ENCODE peak calls at places on chromosome 12, in four cellular contexts. One of them, this sample, is unnamed.

GRCh38 chr12:6914246-6914947 is at the start of gene ENO2:
- DNase-seq in H1: no peak
- DNase-seq in Peyer's patch: peak; percentile 76
- DNase-seq in heart left ventricle: peak; percentile 75
- DNase-seq in this sample: no peak

GRCh38 chr12:1801285-1801975 is 18.9 kb upstream of the LRTM2 start:
- DNase-seq in H1: no peak
- DNase-seq in Peyer's patch: peak; percentile 34
- DNase-seq in heart left ventricle: no peak
- DNase-seq in this sample: no peak

GRCh38 chr12:109900752-109901580 is 892 bp downstream of the TCHP start:
- DNase-seq in H1: no peak
- DNase-seq in Peyer's patch: no peak
- DNase-seq in heart left ventricle: no peak
- DNase-seq in this sample: no peak

GRCh38 chr12:90262261-90262660 is 553.6 kb upstream of the ATP2B1 start:
- DNase-seq in H1: no peak
- DNase-seq in Peyer's patch: no peak
- DNase-seq in heart left ventricle: no peak
- DNase-seq in this sample: no peak

GRCh38 chr12:2974560-2974971 is 15.4 kb downstream of the TEAD4 start:
- DNase-seq in H1: no peak
- DNase-seq in Peyer's patch: no peak
- DNase-seq in heart left ventricle: no peak
- DNase-seq in this sample: no peak

GRCh38 chr12:5396541-5396940 is 35.4 kb upstream of the NTF3 start:
- DNase-seq in H1: no peak
- DNase-seq in Peyer's patch: no peak
- DNase-seq in heart left ventricle: no peak
- DNase-seq in this sample: no peak

GRCh38 chr12:64236549-64236948 is 14.5 kb upstream of the KICS2 start:
- DNase-seq in H1: no peak
- DNase-seq in Peyer's patch: no peak
- DNase-seq in heart left ventricle: no peak
- DNase-seq in this sample: no peak

GRCh38 chr12:101455685-101456084 is 19.5 kb upstream of the SPIC start:
- DNase-seq in H1: no peak
- DNase-seq in Peyer's patch: no peak
- DNase-seq in heart left ventricle: no peak
- DNase-seq in this sample: no peak

GRCh38 chr12:85627584-85627983 is 208.6 kb downstream of the RASSF9 start:
- DNase-seq in H1: no peak
- DNase-seq in Peyer's patch: no peak
- DNase-seq in heart left ventricle: no peak
- DNase-seq in this sample: no peak

GRCh38 chr12:126782083-126782482 is 1484.9 kb upstream of the TMEM132C start:
- DNase-seq in H1: no peak
- DNase-seq in Peyer's patch: no peak
- DNase-seq in heart left ventricle: no peak
- DNase-seq in this sample: no peak

GRCh38 chr12:54360717-54361456 is 3.4 kb downstream of the GPR84 start:
- DNase-seq in H1: peak; percentile 66
- DNase-seq in Peyer's patch: peak; percentile 83
- DNase-seq in heart left ventricle: peak; percentile 60
- DNase-seq in this sample: no peak

GRCh38 chr12:106084048-106084671 is 54.6 kb downstream of the NUAK1 start:
- DNase-seq in H1: peak; percentile 57
- DNase-seq in Peyer's patch: no peak
- DNase-seq in heart left ventricle: no peak
- DNase-seq in this sample: no peak

GRCh38 chr12:87995581-87996178 is 33.5 kb downstream of the C12orf50 start:
- DNase-seq in H1: peak; percentile 41
- DNase-seq in Peyer's patch: peak; percentile 48
- DNase-seq in heart left ventricle: peak; percentile 37
- DNase-seq in this sample: no peak

GRCh38 chr12:89016970-89017778 is 335.1 kb downstream of the DUSP6 start:
- DNase-seq in H1: no peak
- DNase-seq in Peyer's patch: no peak
- DNase-seq in heart left ventricle: peak; percentile 25
- DNase-seq in this sample: no peak

GRCh38 chr12:52020539-52021336 is 14.0 kb downstream of the TAMALIN start:
- DNase-seq in H1: peak; percentile 57
- DNase-seq in Peyer's patch: peak; percentile 58
- DNase-seq in heart left ventricle: no peak
- DNase-seq in this sample: no peak

GRCh38 chr12:132986001-132986884 is at the start of gene ZNF26:
- DNase-seq in H1: peak; percentile 83
- DNase-seq in Peyer's patch: peak; percentile 91
- DNase-seq in heart left ventricle: peak; percentile 92
- DNase-seq in this sample: peak; percentile 54
- TF ChIP-seq POLR2A in H1: no peak
- TF ChIP-seq POLR2A in Peyer's patch: peak; percentile 32
- TF ChIP-seq POLR2A in heart left ventricle: no peak
- TF ChIP-seq POLR2A in this sample: peak; percentile 11

DNA sequence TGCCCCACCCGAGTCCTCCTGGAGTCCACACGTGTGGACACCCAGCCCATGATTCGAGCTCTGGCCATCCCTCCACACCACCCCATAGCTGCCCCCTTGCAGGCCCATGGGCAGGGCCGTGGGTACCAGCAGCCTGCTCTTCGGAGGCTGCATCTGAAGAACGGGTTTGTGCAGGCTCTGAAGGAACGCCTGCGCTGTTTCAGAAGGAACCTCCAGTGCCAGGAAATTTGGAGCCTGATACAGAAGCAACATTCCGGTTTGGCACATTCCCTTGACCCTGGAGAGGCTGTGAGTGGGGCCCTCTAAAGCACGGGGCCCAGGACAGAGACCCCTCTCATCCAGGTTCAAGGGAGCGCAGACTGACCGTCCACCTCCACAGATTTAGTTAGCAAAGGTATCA is 57.0 kb downstream of the ZNF664 start:
- DNase-seq in H1: no peak
- DNase-seq in Peyer's patch: no peak
- DNase-seq in heart left ventricle: no peak
- DNase-seq in this sample: no peak
- H3K4me3 ChIP-seq in H1: no peak overlapping the region
- H3K4me3 ChIP-seq in Peyer's patch: no peak overlapping the region
- H3K4me3 ChIP-seq in heart left ventricle: no peak overlapping the region
- H3K4me3 ChIP-seq in this sample: no peak overlapping the region

GRCh38 chr12:19436931-19437330 is 2.4 kb upstream of the AEBP2 start:
- DNase-seq in H1: no peak
- DNase-seq in Peyer's patch: no peak
- DNase-seq in heart left ventricle: no peak
- DNase-seq in this sample: no peak

GRCh38 chr12:19440916-19441315 is 1.6 kb downstream of the AEBP2 start:
- DNase-seq in H1: no peak
- DNase-seq in Peyer's patch: no peak
- DNase-seq in heart left ventricle: no peak
- DNase-seq in this sample: no peak

GRCh38 chr12:19439059-19440018 is at the start of gene AEBP2:
- DNase-seq in H1: peak; percentile 69
- DNase-seq in Peyer's patch: peak; percentile 89
- DNase-seq in heart left ventricle: peak; percentile 95
- DNase-seq in this sample: peak; percentile 78

GRCh38 chr12:19437996-19438395 is 1.3 kb upstream of the AEBP2 start:
- DNase-seq in H1: peak; percentile 29
- DNase-seq in Peyer's patch: no peak
- DNase-seq in heart left ventricle: no peak
- DNase-seq in this sample: no peak

GRCh38 chr12:19440019-19440858 is 947 bp downstream of the AEBP2 start:
- DNase-seq in H1: no peak
- DNase-seq in Peyer's patch: peak; percentile 69
- DNase-seq in heart left ventricle: peak; percentile 54
- DNase-seq in this sample: peak; percentile 13
- TF ChIP-seq POLR2A in H1: peak; percentile 51
- TF ChIP-seq POLR2A in Peyer's patch: no peak
- TF ChIP-seq POLR2A in heart left ventricle: no peak
- TF ChIP-seq POLR2A in this sample: no peak

GRCh38 chr12:9868271-9868815 is 811 bp downstream of the CLEC2B start:
- DNase-seq in H1: no peak
- DNase-seq in Peyer's patch: no peak
- DNase-seq in heart left ventricle: no peak
- DNase-seq in this sample: no peak

GRCh38 chr12:9869307-9870161 is at the start of gene CLEC2B:
- DNase-seq in H1: no peak
- DNase-seq in Peyer's patch: no peak
- DNase-seq in heart left ventricle: no peak
- DNase-seq in this sample: no peak

GRCh38 chr12:9868951-9869306 is 225 bp downstream of the CLEC2B start:
- DNase-seq in H1: no peak
- DNase-seq in Peyer's patch: no peak
- DNase-seq in heart left ventricle: no peak
- DNase-seq in this sample: no peak

GRCh38 chr12:9872116-9872515 is 3.0 kb upstream of the CLEC2B start:
- DNase-seq in H1: no peak
- DNase-seq in Peyer's patch: no peak
- DNase-seq in heart left ventricle: no peak
- DNase-seq in this sample: no peak

GRCh38 chr12:9870311-9870866 is 1.2 kb upstream of the CLEC2B start:
- DNase-seq in H1: no peak
- DNase-seq in Peyer's patch: no peak
- DNase-seq in heart left ventricle: peak; percentile 11
- DNase-seq in this sample: no peak
- H3K4me3 ChIP-seq in H1: no peak overlapping the region
- H3K4me3 ChIP-seq in Peyer's patch: peak overlapping the region; percentile 48
- H3K4me3 ChIP-seq in heart left ventricle: peak overlapping the region; percentile 45
- H3K4me3 ChIP-seq in this sample: peak overlapping the region; percentile 53

DNA sequence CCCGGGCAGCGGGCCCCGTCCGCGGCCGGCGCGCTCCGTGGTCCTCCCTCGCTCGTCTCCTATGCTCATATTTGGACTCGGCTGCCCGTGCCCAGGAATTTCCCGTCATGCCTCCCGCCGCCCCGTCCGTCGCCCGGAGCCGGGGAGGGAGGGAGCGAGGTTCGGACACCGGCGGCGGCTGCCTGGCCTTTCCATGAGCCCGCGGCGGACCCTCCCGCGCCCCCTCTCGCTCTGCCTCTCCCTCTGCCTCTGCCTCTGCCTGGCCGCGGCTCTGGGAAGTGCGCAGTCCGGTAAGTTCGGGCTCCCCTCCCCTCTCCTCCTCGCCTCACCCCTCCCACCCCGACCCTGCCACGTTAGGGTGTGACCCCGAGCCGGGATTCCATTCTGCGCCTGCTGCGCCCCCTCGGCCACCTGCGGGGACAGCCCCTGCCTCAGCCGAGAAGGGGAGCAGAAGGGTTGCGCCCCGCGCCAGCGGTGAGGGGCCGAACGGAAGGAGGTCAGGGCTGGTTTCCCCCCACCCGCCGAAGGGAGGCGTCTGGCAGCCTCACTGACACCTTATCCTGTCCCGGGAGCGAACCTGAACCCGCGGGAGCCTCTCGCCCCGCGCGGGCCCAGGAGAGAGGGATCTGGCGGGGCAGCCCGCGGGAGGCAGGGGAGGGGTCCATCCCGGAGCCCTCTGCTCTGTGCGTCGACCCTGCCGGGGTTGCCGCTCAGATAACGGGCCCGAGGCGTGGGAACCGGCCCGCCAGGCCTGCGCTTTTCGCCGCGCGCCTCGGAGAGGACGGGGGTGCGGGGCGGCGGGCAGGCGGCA is at the start of gene MSRB3:
- DNase-seq in H1: peak; percentile 29
- DNase-seq in Peyer's patch: peak; percentile 61
- DNase-seq in heart left ventricle: peak; percentile 83
- DNase-seq in this sample: no peak
- TF ChIP-seq POLR2A in H1: no peak
- TF ChIP-seq POLR2A in Peyer's patch: no peak
- TF ChIP-seq POLR2A in heart left ventricle: no peak
- TF ChIP-seq POLR2A in this sample: no peak

GRCh38 chr12:170361-171225 is 43.4 kb downstream of the SLC6A12 start:
- DNase-seq in H1: no peak
- DNase-seq in Peyer's patch: no peak
- DNase-seq in heart left ventricle: no peak
- DNase-seq in this sample: no peak

GRCh38 chr12:171276-171675 is 42.7 kb downstream of the SLC6A12 start:
- DNase-seq in H1: no peak
- DNase-seq in Peyer's patch: no peak
- DNase-seq in heart left ventricle: no peak
- DNase-seq in this sample: no peak

GRCh38 chr12:169528-170360 is 44.2 kb downstream of the SLC6A12 start:
- DNase-seq in H1: no peak
- DNase-seq in Peyer's patch: no peak
- DNase-seq in heart left ventricle: no peak
- DNase-seq in this sample: no peak

GRCh38 chr12:168201-168600 is 45.8 kb downstream of the SLC6A12 start:
- DNase-seq in H1: no peak
- DNase-seq in Peyer's patch: no peak
- DNase-seq in heart left ventricle: no peak
- DNase-seq in this sample: no peak

DNA sequence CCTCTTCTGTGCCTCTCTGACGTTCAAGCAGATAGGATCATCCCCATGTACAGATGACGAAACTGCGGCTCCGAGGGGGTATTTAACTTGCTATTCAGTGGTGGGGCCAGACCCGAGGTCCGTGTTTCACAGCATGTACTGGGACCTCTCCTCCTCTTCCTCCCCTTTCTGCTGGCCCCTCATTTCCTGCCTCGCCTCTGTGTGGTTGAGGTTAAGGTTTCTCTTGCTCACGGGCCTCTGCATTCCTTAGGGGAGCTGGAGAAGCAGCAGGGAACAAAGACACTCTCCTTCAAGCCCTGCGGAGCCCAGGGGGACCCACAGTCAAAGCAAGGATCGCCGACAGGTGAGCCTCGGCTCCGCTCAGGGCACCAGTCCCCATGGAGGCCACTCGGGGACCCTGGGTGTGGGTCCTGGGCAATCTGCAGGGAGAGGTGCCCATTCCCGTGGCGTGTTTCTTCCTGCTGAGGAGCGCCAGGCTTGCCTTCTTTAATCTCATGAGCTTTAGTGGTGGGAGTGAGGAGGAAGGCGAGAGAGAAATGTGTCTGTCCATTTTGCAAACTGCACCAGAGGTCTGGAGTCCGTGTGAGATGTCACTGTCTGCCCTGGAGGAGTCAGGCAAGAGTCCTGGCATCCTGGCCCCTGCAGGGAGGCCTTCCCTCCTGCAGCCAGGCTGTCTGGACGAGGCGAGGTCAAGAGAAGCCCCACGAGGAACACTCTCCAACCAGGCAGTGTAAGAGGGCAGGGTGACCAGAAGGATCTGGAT is 45.0 kb downstream of the SLC6A12 start:
- DNase-seq in H1: no peak
- DNase-seq in Peyer's patch: no peak
- DNase-seq in heart left ventricle: no peak
- DNase-seq in this sample: no peak
- H3K4me3 ChIP-seq in H1: no peak overlapping the region
- H3K4me3 ChIP-seq in Peyer's patch: no peak overlapping the region
- H3K4me3 ChIP-seq in heart left ventricle: no peak overlapping the region
- H3K4me3 ChIP-seq in this sample: no peak overlapping the region

This sample was measured in esophagus squamous epithelium.